ENCODE peak calls at places on chromosomes 13 and 19, in five cellular contexts. U is stomach, Q is PC-9, C is vagina, Z is MM.1S. R is an unnamed sample. For H3K4me1, the result is how much of the 10 kb centered on the place peaks cover.

GRCh38 chr13:46386996-46387851 is at the start of gene RUBCNL:
- DNase-seq in U (no peak), Z (peak), Q (no peak), C (no peak), R (peak)

GRCh38 chr19:566403-566802 is 6.0 kb upstream of the BSG start:
- DNase-seq in C (no peak), Z (no peak), U (no peak), Q (no peak), R (peak)

GRCh38 chr13:101499406-101499805 is 46.9 kb downstream of the ITGBL1 start:
- DNase-seq in C (no peak), U (no peak), Q (peak), Z (no peak), R (no peak)

GRCh38 chr13:44396963-44397580 is 23.4 kb downstream of the SERP2 start:
- DNase-seq in C (no peak), U (no peak), Z (no peak), Q (no peak), R (no peak)

GRCh38 chr13:19069684-19070397 is 111.8 kb downstream of the TUBA3C start:
- DNase-seq in Z (no peak), U (no peak), Q (no peak), C (peak), R (no peak)

GRCh38 chr19:7815325-7815724 is 14.7 kb upstream of the EVI5L start:
- DNase-seq in Q (no peak), C (no peak), U (no peak), Z (no peak), R (no peak)

GRCh38 chr19:36488816-36489138 is 584 bp downstream of the ZNF566 start:
- DNase-seq in C (no peak), Q (peak), Z (no peak), U (no peak), R (no peak)

GRCh38 chr19:2552859-2553258 is 76.9 kb downstream of the GADD45B start:
- DNase-seq in U (no peak), Z (peak), Q (no peak), C (no peak), R (no peak)

GRCh38 chr19:21022996-21023395 is 2.5 kb downstream of the ZNF430 start:
- DNase-seq in U (no peak), Z (no peak), C (no peak), Q (peak), R (peak)

GRCh38 chr13:30736921-30737320 is 1.6 kb downstream of the ALOX5AP start:
- DNase-seq in U (no peak), Q (no peak), C (no peak), Z (no peak), R (no peak)
- H3K4me1 ChIP-seq in U (under half), Q (half or more), C (under half), Z (under half), R (under half)

DNA sequence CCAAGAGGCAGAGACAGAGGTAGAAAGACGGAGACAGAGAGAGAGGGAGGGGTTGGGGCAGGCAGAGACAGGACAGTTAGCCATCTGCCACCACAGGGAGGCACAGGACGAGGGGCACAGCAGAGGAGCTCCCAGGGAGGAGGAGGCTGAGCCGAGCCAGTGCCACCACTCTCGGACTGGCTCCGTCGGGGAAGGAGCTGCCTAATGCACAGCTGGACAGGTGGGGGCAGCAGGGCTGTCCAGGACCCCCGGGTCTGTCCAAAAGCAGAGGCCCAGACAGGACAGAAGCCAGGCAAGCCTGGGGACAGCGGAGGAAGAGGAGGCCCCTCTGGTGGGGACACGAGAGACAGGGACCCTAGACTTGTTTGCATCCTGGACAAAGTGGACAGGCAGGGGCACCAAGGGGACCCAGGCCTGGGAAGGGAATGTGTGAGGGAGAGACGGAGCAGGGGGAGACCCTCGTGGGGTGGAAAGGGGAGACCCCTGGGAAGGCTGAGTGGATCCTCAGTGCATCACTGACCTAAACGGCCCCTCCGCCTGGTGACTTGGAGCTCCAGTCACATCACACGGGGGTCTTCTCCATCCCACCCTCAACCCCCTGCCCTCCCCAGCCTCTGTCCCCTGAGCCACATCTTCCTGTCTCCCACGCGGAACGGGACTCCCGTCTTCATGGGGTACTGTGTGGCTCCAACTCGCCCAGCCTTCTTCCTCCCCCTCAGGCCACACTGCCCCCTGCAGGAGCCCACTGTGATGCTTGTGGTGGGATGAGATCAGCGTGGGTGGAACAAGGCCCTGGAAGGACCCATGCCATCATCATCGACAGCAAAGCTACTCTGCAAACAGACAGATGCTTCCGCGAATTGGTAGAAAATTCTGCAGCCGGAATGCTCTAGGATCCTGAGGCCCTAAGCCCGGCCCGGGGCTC is 889 bp downstream of the F10 start:
- DNase-seq in U (no peak), Q (no peak), C (no peak), Z (no peak), R (no peak)
- H3K27ac ChIP-seq in U (peak), Q (no peak), C (peak), Z (no peak), R (no peak)

DNA sequence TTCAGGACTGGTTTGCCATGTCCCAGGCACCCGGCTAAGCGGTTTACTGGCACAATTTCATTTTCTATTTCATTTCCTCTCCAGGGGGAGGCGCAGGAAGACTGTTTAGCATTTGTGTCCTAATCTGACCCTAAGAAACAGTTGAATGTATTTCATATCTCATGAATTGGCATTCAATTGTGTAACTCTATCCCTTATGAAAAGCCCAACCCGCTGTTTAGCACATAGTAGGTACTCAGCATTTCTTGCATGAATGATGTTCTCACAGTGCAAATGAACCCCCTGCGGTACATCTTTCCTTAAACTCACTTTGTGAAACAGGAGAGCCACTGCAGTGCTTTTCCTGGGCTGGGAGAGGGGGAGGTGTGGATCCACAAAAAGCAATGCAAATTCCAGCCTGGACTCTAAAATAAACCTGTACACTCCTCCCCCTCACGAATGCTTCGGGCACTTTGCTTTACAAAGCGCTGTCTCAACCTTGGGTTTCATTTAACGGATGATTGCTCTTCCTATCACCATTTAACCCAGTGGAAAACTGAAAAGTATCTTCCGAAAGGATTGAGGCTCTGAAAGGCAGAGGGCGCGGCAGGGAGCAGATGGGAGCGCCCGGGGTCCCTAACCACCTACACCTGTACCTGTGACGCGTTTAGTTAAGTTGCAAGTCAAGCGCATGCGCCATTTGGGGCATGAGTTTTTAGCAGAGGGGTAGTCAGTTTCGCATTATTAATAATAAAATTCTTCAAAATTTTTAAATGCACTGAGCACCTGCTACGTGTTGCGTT is 1.2 kb upstream of the EEF2 start:
- DNase-seq in Q (peak), U (peak), Z (peak), C (no peak), R (peak)
- H3K4me1 ChIP-seq in Q (under half), U (half or more), Z (under half), C (under half), R (under half)

GRCh38 chr13:51731759-51732158 is 72.2 kb downstream of the DHRS12 start:
- DNase-seq in C (no peak), Z (no peak), Q (no peak), U (no peak), R (no peak)
- H3K27ac ChIP-seq in C (peak), Z (no peak), Q (no peak), U (peak), R (no peak)

GRCh38 chr13:98486412-98486811 is 90.5 kb downstream of the STK24 start:
- DNase-seq in C (no peak), Z (no peak), Q (no peak), U (no peak), R (no peak)

GRCh38 chr13:98485561-98485960 is 91.3 kb downstream of the STK24 start:
- DNase-seq in U (no peak), Z (no peak), Q (no peak), C (no peak), R (no peak)

GRCh38 chr13:98488736-98489135 is 88.2 kb downstream of the STK24 start:
- DNase-seq in Q (no peak), Z (peak), C (no peak), U (no peak), R (no peak)

GRCh38 chr13:98487522-98487921 is 89.4 kb downstream of the STK24 start:
- DNase-seq in Z (no peak), U (no peak), Q (no peak), C (no peak), R (no peak)

DNA sequence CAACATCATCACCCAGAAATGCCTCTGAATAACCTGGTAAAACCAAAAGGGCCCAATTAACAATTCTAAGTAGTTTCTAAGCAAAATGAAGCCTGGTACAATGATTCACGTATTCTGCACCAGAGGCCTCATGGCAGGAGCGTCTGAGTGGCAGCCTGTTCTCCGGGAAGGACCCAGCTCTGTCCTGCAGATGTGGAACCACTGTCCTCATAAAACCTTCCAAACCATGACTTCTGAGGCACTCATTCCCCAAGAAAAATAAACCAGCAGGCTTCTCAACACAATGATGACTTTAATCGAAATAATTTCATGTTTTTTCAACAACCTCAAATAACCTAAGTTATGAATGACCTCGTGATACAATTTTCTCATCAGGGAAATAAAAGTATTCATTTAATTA is 89.9 kb downstream of the STK24 start:
- DNase-seq in Z (no peak), C (no peak), Q (no peak), U (no peak), R (no peak)
- H3K4me1 ChIP-seq in Z (under half), C (half or more), Q (half or more), U (half or more), R (under half)

DNA sequence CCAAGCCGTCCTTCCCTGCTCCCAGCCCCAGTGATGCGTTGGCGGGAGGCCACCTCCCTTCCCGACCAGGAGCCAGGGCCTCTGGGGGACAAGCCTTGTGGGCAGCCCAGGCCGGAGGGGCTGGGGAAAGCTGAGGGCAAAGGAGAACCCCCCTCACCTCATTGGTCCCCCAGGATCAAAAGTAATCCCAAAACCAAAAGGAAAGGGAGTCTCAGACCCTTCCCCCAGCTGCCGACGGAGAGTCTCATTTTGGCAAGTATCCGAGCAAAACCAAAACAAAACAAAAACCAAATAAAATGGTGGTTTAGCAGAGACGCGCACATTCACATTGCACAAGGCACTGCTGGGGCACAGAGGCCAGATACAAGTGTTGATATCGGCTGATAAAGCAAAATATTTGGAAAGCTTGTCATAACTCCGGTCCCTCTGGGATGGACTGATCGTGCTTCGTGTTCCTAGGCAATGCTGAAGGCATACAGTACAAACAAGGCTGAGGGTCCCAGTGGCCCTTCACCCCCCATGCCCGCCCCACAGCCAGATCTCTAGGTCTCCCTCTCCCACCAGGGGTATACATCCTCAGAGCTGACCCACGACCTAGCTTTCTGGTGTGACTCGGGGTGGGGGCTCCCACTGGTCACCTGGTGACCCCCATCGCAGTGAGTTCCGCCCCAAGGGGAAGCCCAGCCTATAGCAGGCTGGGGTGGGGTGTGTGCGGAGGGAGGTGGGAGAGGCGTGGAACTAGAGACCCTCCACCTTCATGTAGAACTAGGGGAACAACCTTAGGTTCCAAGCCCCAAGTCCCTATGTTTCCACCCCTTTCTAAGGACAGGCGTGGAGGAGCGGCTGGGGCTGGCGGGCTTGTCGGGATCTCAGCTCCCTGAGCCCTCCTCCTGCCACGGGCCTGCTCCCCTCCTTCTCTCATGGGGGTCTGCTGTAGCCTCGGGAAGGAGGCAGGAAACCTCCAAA is 2.0 kb downstream of the CEBPA start:
- DNase-seq in Z (no peak), Q (no peak), C (no peak), U (peak), R (no peak)
- H3K27ac ChIP-seq in Z (no peak), Q (no peak), C (peak), U (peak), R (no peak)

GRCh38 chr19:6776999-6777398 is 4.5 kb downstream of the VAV1 start:
- DNase-seq in C (no peak), U (no peak), Z (no peak), Q (no peak), R (no peak)
- H3K4me1 ChIP-seq in C (under half), U (under half), Z (under half), Q (under half), R (under half)

R was measured in foreskin keratinocyte.